ENCODE peak calls at places on chromosomes 12 and 14, in seven cellular contexts. N is stimulated activated naive CD4-positive, alpha-beta T cell; V is heart right ventricle; Z is left colon; P is HTR-8/SVneo; E is mammary epithelial cell; U is stimulated activated CD8-positive, alpha-beta memory T cell treated with anti-CD3 and anti-CD28 coated beads, Interleukin-7, amount 100 ng/mL, for 1 hour. T is an unnamed sample.

GRCh38 chr12:14410841-14411569 is 45.5 kb downstream of the ATF7IP start:
- DNase-seq in N (no peak), V (no peak), Z (no peak), P (no peak), E (peak), U (no peak), T (no peak)

GRCh38 chr12:45227668-45228067 is 11.8 kb downstream of the ANO6 start:
- DNase-seq in N (no peak), V (no peak), Z (no peak), P (no peak), E (no peak), U (no peak), T (no peak)

GRCh38 chr12:131203666-131204415 is 250.1 kb downstream of the ADGRD1 start:
- DNase-seq in N (no peak), V (no peak), Z (no peak), P (no peak), E (no peak), U (no peak), T (peak)

GRCh38 chr12:22728989-22729388 is 104.0 kb downstream of the ETNK1 start:
- DNase-seq in N (no peak), V (no peak), Z (no peak), P (no peak), E (no peak), U (no peak), T (no peak)

GRCh38 chr12:58509116-58509885 is 411.0 kb downstream of the LRIG3 start:
- DNase-seq in N (no peak), V (no peak), Z (no peak), P (no peak), E (peak), U (no peak), T (no peak)

GRCh38 chr12:122184522-122184921 is 1.6 kb downstream of the LRRC43 start:
- DNase-seq in N (no peak), V (no peak), Z (no peak), P (no peak), E (no peak), U (no peak), T (no peak)

GRCh38 chr14:76257111-76257803 is 105.5 kb downstream of the GPATCH2L start:
- DNase-seq in N (no peak), V (peak), Z (no peak), P (no peak), E (no peak), U (no peak), T (no peak)

GRCh38 chr14:103094406-103095209 is at the start of gene EXOC3L4:
- DNase-seq in N (no peak), V (no peak), Z (peak), P (no peak), E (no peak), U (no peak), T (peak)

GRCh38 chr12:132365226-132365625 is 35.8 kb upstream of the GALNT9 start:
- DNase-seq in N (no peak), V (no peak), Z (no peak), P (no peak), E (no peak), U (no peak), T (no peak)

GRCh38 chr12:4214912-4215861 is 58.4 kb upstream of the CCND2 start:
- DNase-seq in N (peak), V (peak), Z (peak), P (no peak), E (no peak), U (no peak), T (peak)

GRCh38 chr14:78902010-78902623 is 731.9 kb downstream of the NRXN3 start:
- DNase-seq in N (no peak), V (peak), Z (peak), P (peak), E (peak), U (no peak), T (no peak)

GRCh38 chr12:118984206-118984943 is 3.0 kb downstream of the SRRM4 start:
- DNase-seq in N (no peak), V (no peak), Z (no peak), P (no peak), E (no peak), U (no peak), T (no peak)

GRCh38 chr12:122333142-122334087 is 67.1 kb upstream of the VPS33A start:
- DNase-seq in N (no peak), V (no peak), Z (no peak), P (no peak), E (no peak), U (no peak), T (no peak)

GRCh38 chr12:18387706-18388105 is 126.4 kb downstream of the PIK3C2G start:
- DNase-seq in N (no peak), V (no peak), Z (no peak), P (no peak), E (no peak), U (no peak), T (no peak)

GRCh38 chr14:74898083-74898482 is 16.4 kb downstream of the DLST start:
- DNase-seq in N (no peak), V (no peak), Z (no peak), P (no peak), E (no peak), U (no peak), T (no peak)

GRCh38 chr12:69161835-69162234 is 77.5 kb upstream of the CPSF6 start:
- DNase-seq in N (peak), V (no peak), Z (no peak), P (no peak), E (peak), U (no peak), T (no peak)

GRCh38 chr12:108768591-108769500 is 37.5 kb upstream of the CORO1C start:
- DNase-seq in N (no peak), V (no peak), Z (peak), P (no peak), E (no peak), U (no peak), T (peak)

GRCh38 chr12:3078086-3078820 is 1.1 kb downstream of the TSPAN9 start:
- DNase-seq in N (peak), V (no peak), Z (no peak), P (no peak), E (no peak), U (no peak), T (no peak)

T was measured in Peyer's patch.